ENCODE peak calls at places on chromosomes 13 and 19, in four cellular contexts. O is right atrium auricular region, M is heart right ventricle, H is cardiac fibroblast. G is an unnamed sample.

GRCh38 chr19:29587518-29587986 is 18.5 kb upstream of the POP4 start:
- DNase-seq in H (peak), M (no peak), O (no peak), G (no peak)

GRCh38 chr13:51935326-51936171 is 73.8 kb downstream of the CCDC70 start:
- DNase-seq in M (no peak), O (no peak), H (peak), G (no peak)

GRCh38 chr13:106446011-106446410 is 89.5 kb downstream of the EFNB2 start:
- DNase-seq in M (no peak), O (no peak), H (peak), G (no peak)

GRCh38 chr19:32063601-32064000 is 281.8 kb upstream of the ZNF507 start:
- DNase-seq in M (peak), O (no peak), H (no peak), G (no peak)

GRCh38 chr13:92590503-92590908 is 636.1 kb upstream of the GPC6 start:
- DNase-seq in O (no peak), H (no peak), M (no peak), G (no peak)

GRCh38 chr13:27565818-27566217 is 54.5 kb downstream of the LNX2 start:
- DNase-seq in M (no peak), H (no peak), O (no peak), G (no peak)

GRCh38 chr19:53809518-53810186 is 14.5 kb downstream of the NLRP12 start:
- DNase-seq in M (no peak), O (no peak), H (no peak), G (no peak)

GRCh38 chr13:99624936-99625540 is 123.8 kb downstream of the TM9SF2 start:
- DNase-seq in M (no peak), H (no peak), O (no peak), G (no peak)

GRCh38 chr19:37361994-37362393 is 8.9 kb upstream of the ZNF527 start:
- DNase-seq in O (no peak), M (no peak), H (peak), G (no peak)

GRCh38 chr19:5804516-5805464 is at the start of gene NRTN:
- DNase-seq in M (no peak), H (no peak), O (no peak), G (no peak)

GRCh38 chr19:24159707-24160106 is 72.7 kb downstream of the ZNF254 start:
- DNase-seq in H (peak), O (no peak), M (no peak), G (no peak)
- TF ChIP-seq CTCF in H (peak), O (peak), M (peak), G (no peak)

DNA sequence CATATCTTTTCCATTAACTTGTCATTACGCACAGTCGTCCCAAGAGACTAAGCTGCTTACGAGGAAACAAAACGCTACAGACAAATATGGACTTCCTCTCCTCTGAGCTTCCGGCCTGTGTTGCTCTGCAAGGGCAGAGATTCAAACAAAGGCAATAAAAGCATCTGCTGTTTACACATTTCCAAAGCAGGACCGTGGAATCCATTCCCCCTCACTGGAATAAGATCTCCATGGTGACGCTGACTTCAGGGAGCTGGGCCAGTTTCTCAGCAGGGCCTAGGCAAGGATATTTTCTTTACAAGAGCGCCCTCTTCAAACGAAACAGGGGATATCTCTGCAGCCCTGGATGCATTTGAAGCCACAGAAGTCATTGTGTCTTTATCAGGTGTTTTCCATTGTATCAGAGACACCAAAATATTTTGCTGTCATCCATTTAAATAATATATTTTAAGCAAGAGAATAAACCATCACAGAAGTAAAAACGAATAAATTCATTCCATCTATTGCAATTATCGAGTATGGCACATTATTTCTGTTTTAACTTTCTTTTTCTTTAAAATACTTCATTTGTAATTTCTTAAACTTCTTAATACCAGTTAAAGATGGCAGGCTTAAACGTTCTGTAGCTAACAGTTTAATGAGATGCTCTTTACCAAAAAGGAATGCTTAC is 177.5 kb downstream of the DCLK1 start:
- DNase-seq in H (peak), O (peak), M (peak), G (peak)
- TF ChIP-seq CTCF in H (peak), O (peak), M (peak), G (peak)

GRCh38 chr13:77274126-77274525 is 52.8 kb downstream of the MYCBP2 start:
- DNase-seq in H (no peak), O (no peak), M (no peak), G (no peak)
- TF ChIP-seq CTCF in H (no peak), O (no peak), M (no peak), G (no peak)

GRCh38 chr19:12655546-12655945 is 11.0 kb downstream of the MAN2B1 start:
- DNase-seq in H (no peak), M (no peak), O (no peak), G (no peak)

GRCh38 chr19:12657966-12658365 is 8.6 kb downstream of the MAN2B1 start:
- DNase-seq in O (no peak), M (no peak), H (no peak), G (no peak)

GRCh38 chr19:12652219-12652618 is 14.3 kb downstream of the MAN2B1 start:
- DNase-seq in O (no peak), H (no peak), M (no peak), G (no peak)

GRCh38 chr19:12660980-12661379 is 5.6 kb downstream of the MAN2B1 start:
- DNase-seq in O (no peak), H (no peak), M (no peak), G (no peak)

DNA sequence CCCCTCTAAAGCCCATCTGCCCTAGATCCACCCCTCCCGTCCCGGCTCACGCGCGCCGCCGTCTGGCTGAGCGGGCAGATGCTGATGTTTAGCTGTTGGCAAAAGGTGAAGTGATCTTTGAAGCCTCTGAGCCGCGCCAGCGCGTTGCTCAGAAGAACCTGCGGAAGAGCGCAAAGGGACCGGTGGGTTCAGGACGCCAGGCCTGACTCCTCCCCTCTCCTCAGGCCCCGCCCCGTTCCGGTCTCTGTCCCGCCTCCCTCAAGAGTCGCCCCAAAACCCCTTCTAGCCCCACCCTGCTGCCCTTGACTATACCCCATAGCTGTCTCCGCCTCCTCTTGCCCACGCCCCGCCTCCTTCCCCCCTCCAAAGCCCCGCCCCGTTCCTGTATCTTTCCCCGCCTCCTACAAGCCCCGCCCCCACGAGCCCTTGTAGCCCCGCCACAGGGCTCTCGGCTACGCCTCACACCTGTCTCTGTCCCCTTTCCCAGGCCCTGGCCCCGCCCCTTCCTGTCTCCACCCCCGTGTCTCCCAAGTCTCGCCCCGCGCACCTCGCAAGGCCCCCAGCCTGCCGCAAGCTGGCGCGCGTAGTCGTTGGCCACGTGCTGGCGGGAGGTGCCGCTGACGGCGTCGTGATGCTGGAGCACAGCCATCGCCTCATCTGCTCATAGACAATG is 9.5 kb downstream of the MAN2B1 start:
- DNase-seq in O (no peak), M (no peak), H (no peak), G (no peak)
- TF ChIP-seq CTCF in O (no peak), M (no peak), H (no peak), G (no peak)

GRCh38 chr13:44566601-44567000 is 9.5 kb downstream of the TSC22D1 start:
- DNase-seq in H (no peak), M (no peak), O (no peak), G (no peak)
- TF ChIP-seq CTCF in H (no peak), M (no peak), O (no peak), G (no peak)

GRCh38 chr13:101939370-101939769 is 462.5 kb downstream of the FGF14 start:
- DNase-seq in H (no peak), M (no peak), O (no peak), G (no peak)

GRCh38 chr13:101942038-101942437 is 459.8 kb downstream of the FGF14 start:
- DNase-seq in O (no peak), H (peak), M (no peak), G (no peak)

GRCh38 chr13:101945435-101945834 is 456.4 kb downstream of the FGF14 start:
- DNase-seq in H (no peak), O (no peak), M (no peak), G (no peak)

GRCh38 chr13:101942535-101943157 is 459.2 kb downstream of the FGF14 start:
- DNase-seq in H (no peak), M (no peak), O (no peak), G (no peak)

GRCh38 chr13:101941095-101941777 is 460.6 kb downstream of the FGF14 start:
- DNase-seq in H (peak), M (no peak), O (no peak), G (no peak)
- TF ChIP-seq CTCF in H (peak), M (no peak), O (no peak), G (no peak)

DNA sequence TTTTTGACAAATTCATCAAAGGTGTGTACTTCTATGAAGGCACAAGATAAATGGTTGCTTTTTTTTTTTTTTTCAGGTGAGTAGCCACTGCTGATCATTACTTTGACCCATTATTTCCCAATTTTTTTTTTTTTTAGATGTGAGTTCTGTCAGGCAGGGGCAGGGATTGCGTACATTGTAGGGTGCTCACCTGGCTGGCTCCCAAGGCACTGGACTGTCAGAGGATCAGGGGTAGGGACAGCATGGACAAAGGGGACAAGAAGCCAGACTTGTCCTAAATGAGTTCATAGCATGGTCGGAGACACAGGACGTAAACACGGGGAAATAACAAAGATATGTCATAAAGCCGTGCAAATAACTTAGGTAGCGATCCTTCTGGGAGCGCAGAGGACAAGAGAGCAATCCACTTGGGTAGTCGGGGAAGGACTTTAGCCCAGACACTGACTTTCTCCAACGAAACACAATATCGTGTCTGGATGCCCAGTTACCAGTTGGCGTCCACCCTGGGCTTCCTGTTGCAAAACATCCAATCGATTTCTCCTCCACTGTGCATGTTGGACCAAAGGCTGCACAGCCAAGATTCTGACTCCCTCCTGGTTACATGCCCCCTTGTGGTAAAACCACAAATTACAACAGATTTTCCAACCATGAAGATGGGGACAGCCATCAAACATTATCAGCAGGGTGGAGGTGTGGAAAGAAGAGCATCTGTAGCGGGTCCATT is 27.5 kb upstream of the KATNAL1 start:
- DNase-seq in H (peak), O (no peak), M (no peak), G (no peak)
- TF ChIP-seq CTCF in H (peak), O (peak), M (peak), G (no peak)

GRCh38 chr19:49469828-49470614 is 4.0 kb upstream of the FLT3LG start:
- DNase-seq in M (no peak), H (no peak), O (no peak), G (no peak)
- TF ChIP-seq CTCF in M (no peak), H (peak), O (no peak), G (peak)

DNA sequence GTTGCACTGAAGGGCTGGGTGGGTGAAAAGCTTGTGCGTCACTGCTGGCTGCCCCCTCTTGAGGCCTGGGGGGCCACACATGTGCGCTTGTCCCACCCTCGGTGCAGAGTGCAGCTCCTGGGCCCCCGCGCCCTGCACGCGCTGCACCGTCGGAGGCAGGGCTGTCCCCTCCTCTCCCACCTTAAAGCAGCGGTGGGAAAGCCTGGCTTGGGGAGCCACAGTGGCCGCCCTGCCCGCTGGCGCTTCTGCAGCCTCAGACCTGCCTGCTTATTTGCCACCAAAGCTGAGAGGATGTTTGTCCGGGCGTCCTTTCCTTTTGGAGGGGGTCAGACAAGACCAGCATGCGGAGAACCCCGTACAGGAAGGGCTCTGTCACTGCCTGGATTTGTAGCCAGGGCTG is 26.7 kb downstream of the PLEKHJ1 start:
- DNase-seq in M (no peak), H (no peak), O (no peak), G (no peak)
- TF ChIP-seq CTCF in M (no peak), H (no peak), O (no peak), G (no peak)